ENCODE peak calls at places on chromosome 14, in nine cellular contexts. One of them, this sample, is unnamed.
A peak's percentile ranks its signal among the peaks of the same experiment; 100 is the strongest.

GRCh38 chr14:69484444-69485113 is at the start of gene PLEKHD1:
- ATAC-seq in right lobe of liver: peak; percentile 29
- ATAC-seq in heart right ventricle: peak; percentile 34
- ATAC-seq in mucosa of descending colon: peak; percentile 62
- ATAC-seq in CD8-positive, alpha-beta T cell: no peak
- ATAC-seq in upper lobe of left lung: peak; percentile 34
- ATAC-seq in body of pancreas: peak; percentile 45
- ATAC-seq in lower lobe of right lung: peak; percentile 84
- ATAC-seq in heart left ventricle: peak; percentile 59
- ATAC-seq in this sample: peak; percentile 19

GRCh38 chr14:63243646-63244045 is 39.4 kb downstream of the RHOJ start:
- ATAC-seq in right lobe of liver: no peak
- ATAC-seq in heart right ventricle: no peak
- ATAC-seq in mucosa of descending colon: no peak
- ATAC-seq in CD8-positive, alpha-beta T cell: no peak
- ATAC-seq in upper lobe of left lung: no peak
- ATAC-seq in body of pancreas: no peak
- ATAC-seq in lower lobe of right lung: no peak
- ATAC-seq in heart left ventricle: no peak
- ATAC-seq in this sample: no peak

GRCh38 chr14:75258803-75259509 is 19.7 kb upstream of the FOS start:
- ATAC-seq in right lobe of liver: peak; percentile 80
- ATAC-seq in heart right ventricle: peak; percentile 95
- ATAC-seq in mucosa of descending colon: peak; percentile 85
- ATAC-seq in CD8-positive, alpha-beta T cell: peak; percentile 89
- ATAC-seq in upper lobe of left lung: peak; percentile 95
- ATAC-seq in body of pancreas: peak; percentile 93
- ATAC-seq in lower lobe of right lung: peak; percentile 97
- ATAC-seq in heart left ventricle: peak; percentile 95
- ATAC-seq in this sample: peak; percentile 92

GRCh38 chr14:23380197-23381016 is 3.6 kb downstream of the CMTM5 start:
- ATAC-seq in right lobe of liver: peak; percentile 12
- ATAC-seq in heart right ventricle: peak; percentile 13
- ATAC-seq in mucosa of descending colon: peak; percentile 47
- ATAC-seq in CD8-positive, alpha-beta T cell: no peak
- ATAC-seq in upper lobe of left lung: no peak
- ATAC-seq in body of pancreas: peak; percentile 1
- ATAC-seq in lower lobe of right lung: no peak
- ATAC-seq in heart left ventricle: peak; percentile 1
- ATAC-seq in this sample: no peak

GRCh38 chr14:100106661-100107112 is 41.5 kb downstream of the EVL start:
- ATAC-seq in right lobe of liver: peak; percentile 25
- ATAC-seq in heart right ventricle: no peak
- ATAC-seq in mucosa of descending colon: peak; percentile 15
- ATAC-seq in CD8-positive, alpha-beta T cell: no peak
- ATAC-seq in upper lobe of left lung: peak; percentile 55
- ATAC-seq in body of pancreas: no peak
- ATAC-seq in lower lobe of right lung: peak; percentile 73
- ATAC-seq in heart left ventricle: peak; percentile 54
- ATAC-seq in this sample: no peak

GRCh38 chr14:89280612-89281011 is 136.4 kb downstream of the FOXN3 start:
- ATAC-seq in right lobe of liver: peak; percentile 41
- ATAC-seq in heart right ventricle: no peak
- ATAC-seq in mucosa of descending colon: peak; percentile 44
- ATAC-seq in CD8-positive, alpha-beta T cell: no peak
- ATAC-seq in upper lobe of left lung: peak; percentile 53
- ATAC-seq in body of pancreas: no peak
- ATAC-seq in lower lobe of right lung: peak; percentile 56
- ATAC-seq in heart left ventricle: no peak
- ATAC-seq in this sample: no peak

GRCh38 chr14:99598774-99599173 is 5.2 kb downstream of the CCDC85C start:
- ATAC-seq in right lobe of liver: no peak
- ATAC-seq in heart right ventricle: no peak
- ATAC-seq in mucosa of descending colon: no peak
- ATAC-seq in CD8-positive, alpha-beta T cell: no peak
- ATAC-seq in upper lobe of left lung: no peak
- ATAC-seq in body of pancreas: no peak
- ATAC-seq in lower lobe of right lung: no peak
- ATAC-seq in heart left ventricle: no peak
- ATAC-seq in this sample: no peak

GRCh38 chr14:20781805-20782204 is 737 bp downstream of the RNASE6 start:
- ATAC-seq in right lobe of liver: no peak
- ATAC-seq in heart right ventricle: no peak
- ATAC-seq in mucosa of descending colon: peak; percentile 39
- ATAC-seq in CD8-positive, alpha-beta T cell: no peak
- ATAC-seq in upper lobe of left lung: peak; percentile 34
- ATAC-seq in body of pancreas: no peak
- ATAC-seq in lower lobe of right lung: peak; percentile 37
- ATAC-seq in heart left ventricle: peak; percentile 38
- ATAC-seq in this sample: no peak

GRCh38 chr14:73471582-73472181 is 13.3 kb upstream of the NUMB start:
- ATAC-seq in right lobe of liver: no peak
- ATAC-seq in heart right ventricle: no peak
- ATAC-seq in mucosa of descending colon: peak; percentile 6
- ATAC-seq in CD8-positive, alpha-beta T cell: no peak
- ATAC-seq in upper lobe of left lung: no peak
- ATAC-seq in body of pancreas: no peak
- ATAC-seq in lower lobe of right lung: peak; percentile 10
- ATAC-seq in heart left ventricle: no peak
- ATAC-seq in this sample: no peak

GRCh38 chr14:51283402-51283825 is 43.4 kb downstream of the TMX1 start:
- ATAC-seq in right lobe of liver: peak; percentile 99
- ATAC-seq in heart right ventricle: peak; percentile 86
- ATAC-seq in mucosa of descending colon: peak; percentile 71
- ATAC-seq in CD8-positive, alpha-beta T cell: no peak
- ATAC-seq in upper lobe of left lung: peak; percentile 88
- ATAC-seq in body of pancreas: peak; percentile 90
- ATAC-seq in lower lobe of right lung: peak; percentile 81
- ATAC-seq in heart left ventricle: peak; percentile 86
- ATAC-seq in this sample: peak; percentile 76

GRCh38 chr14:49970474-49971147 is 77.7 kb downstream of the ARF6 start:
- ATAC-seq in right lobe of liver: peak; percentile 29
- ATAC-seq in heart right ventricle: peak; percentile 67
- ATAC-seq in mucosa of descending colon: no peak
- ATAC-seq in CD8-positive, alpha-beta T cell: no peak
- ATAC-seq in upper lobe of left lung: peak; percentile 44
- ATAC-seq in body of pancreas: no peak
- ATAC-seq in lower lobe of right lung: peak; percentile 40
- ATAC-seq in heart left ventricle: peak; percentile 66
- ATAC-seq in this sample: peak; percentile 25

GRCh38 chr14:32564591-32564990 is 235.5 kb downstream of the AKAP6 start:
- ATAC-seq in right lobe of liver: no peak
- ATAC-seq in heart right ventricle: no peak
- ATAC-seq in mucosa of descending colon: peak; percentile 60
- ATAC-seq in CD8-positive, alpha-beta T cell: no peak
- ATAC-seq in upper lobe of left lung: no peak
- ATAC-seq in body of pancreas: no peak
- ATAC-seq in lower lobe of right lung: no peak
- ATAC-seq in heart left ventricle: peak; percentile 3
- ATAC-seq in this sample: peak; percentile 42

GRCh38 chr14:102883028-102883953 is 39.2 kb upstream of the AMN start:
- ATAC-seq in right lobe of liver: no peak
- ATAC-seq in heart right ventricle: no peak
- ATAC-seq in mucosa of descending colon: peak; percentile 82
- ATAC-seq in CD8-positive, alpha-beta T cell: no peak
- ATAC-seq in upper lobe of left lung: no peak
- ATAC-seq in body of pancreas: no peak
- ATAC-seq in lower lobe of right lung: no peak
- ATAC-seq in heart left ventricle: no peak
- ATAC-seq in this sample: no peak

GRCh38 chr14:90375934-90376333 is 20.9 kb upstream of the CALM1 start:
- ATAC-seq in right lobe of liver: no peak
- ATAC-seq in heart right ventricle: no peak
- ATAC-seq in mucosa of descending colon: no peak
- ATAC-seq in CD8-positive, alpha-beta T cell: no peak
- ATAC-seq in upper lobe of left lung: no peak
- ATAC-seq in body of pancreas: no peak
- ATAC-seq in lower lobe of right lung: no peak
- ATAC-seq in heart left ventricle: no peak
- ATAC-seq in this sample: no peak

GRCh38 chr14:69268223-69268622 is 8.3 kb downstream of the GALNT16 start:
- ATAC-seq in right lobe of liver: no peak
- ATAC-seq in heart right ventricle: no peak
- ATAC-seq in mucosa of descending colon: no peak
- ATAC-seq in CD8-positive, alpha-beta T cell: no peak
- ATAC-seq in upper lobe of left lung: no peak
- ATAC-seq in body of pancreas: no peak
- ATAC-seq in lower lobe of right lung: no peak
- ATAC-seq in heart left ventricle: peak; percentile 72
- ATAC-seq in this sample: peak; percentile 13

GRCh38 chr14:103541494-103541943 is 12.5 kb downstream of the TRMT61A start:
- ATAC-seq in right lobe of liver: no peak
- ATAC-seq in heart right ventricle: no peak
- ATAC-seq in mucosa of descending colon: no peak
- ATAC-seq in CD8-positive, alpha-beta T cell: no peak
- ATAC-seq in upper lobe of left lung: no peak
- ATAC-seq in body of pancreas: no peak
- ATAC-seq in lower lobe of right lung: no peak
- ATAC-seq in heart left ventricle: no peak
- ATAC-seq in this sample: no peak

GRCh38 chr14:21807975-21808374 is 134.4 kb upstream of the OR4E1 start:
- ATAC-seq in right lobe of liver: no peak
- ATAC-seq in heart right ventricle: no peak
- ATAC-seq in mucosa of descending colon: no peak
- ATAC-seq in CD8-positive, alpha-beta T cell: no peak
- ATAC-seq in upper lobe of left lung: no peak
- ATAC-seq in body of pancreas: no peak
- ATAC-seq in lower lobe of right lung: no peak
- ATAC-seq in heart left ventricle: no peak
- ATAC-seq in this sample: no peak

DNA sequence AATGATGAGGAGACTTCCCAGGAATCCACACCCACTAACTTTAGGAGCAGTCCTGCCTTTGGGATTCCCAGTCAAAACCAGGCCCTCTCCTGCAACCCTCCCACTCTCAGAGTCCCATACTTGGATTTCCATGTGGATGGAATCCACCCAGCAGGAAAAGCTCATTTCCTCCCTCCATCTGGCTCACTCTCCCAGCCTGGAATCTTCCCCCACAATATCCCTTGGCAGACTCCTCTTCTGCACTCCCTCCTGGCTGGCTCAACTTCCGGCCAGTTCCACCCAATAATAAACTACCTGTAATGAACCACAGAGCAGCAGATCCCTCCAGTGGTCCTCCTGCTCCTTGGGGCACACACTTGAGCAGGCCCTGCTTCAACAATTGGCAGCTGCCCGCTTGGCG is 102.8 kb upstream of the EGLN3 start:
- ATAC-seq in right lobe of liver: peak; percentile 62
- ATAC-seq in heart right ventricle: peak; percentile 89
- ATAC-seq in mucosa of descending colon: peak; percentile 56
- ATAC-seq in CD8-positive, alpha-beta T cell: no peak
- ATAC-seq in upper lobe of left lung: peak; percentile 85
- ATAC-seq in body of pancreas: peak; percentile 35
- ATAC-seq in lower lobe of right lung: peak; percentile 47
- ATAC-seq in heart left ventricle: peak; percentile 93
- ATAC-seq in this sample: peak; percentile 87
- TF ChIP-seq CTCF in right lobe of liver: no peak
- TF ChIP-seq CTCF in heart right ventricle: no peak
- TF ChIP-seq CTCF in mucosa of descending colon: no peak
- TF ChIP-seq CTCF in CD8-positive, alpha-beta T cell: no peak
- TF ChIP-seq CTCF in upper lobe of left lung: no peak
- TF ChIP-seq CTCF in body of pancreas: no peak
- TF ChIP-seq CTCF in lower lobe of right lung: no peak
- TF ChIP-seq CTCF in heart left ventricle: no peak
- TF ChIP-seq CTCF in this sample: no peak

DNA sequence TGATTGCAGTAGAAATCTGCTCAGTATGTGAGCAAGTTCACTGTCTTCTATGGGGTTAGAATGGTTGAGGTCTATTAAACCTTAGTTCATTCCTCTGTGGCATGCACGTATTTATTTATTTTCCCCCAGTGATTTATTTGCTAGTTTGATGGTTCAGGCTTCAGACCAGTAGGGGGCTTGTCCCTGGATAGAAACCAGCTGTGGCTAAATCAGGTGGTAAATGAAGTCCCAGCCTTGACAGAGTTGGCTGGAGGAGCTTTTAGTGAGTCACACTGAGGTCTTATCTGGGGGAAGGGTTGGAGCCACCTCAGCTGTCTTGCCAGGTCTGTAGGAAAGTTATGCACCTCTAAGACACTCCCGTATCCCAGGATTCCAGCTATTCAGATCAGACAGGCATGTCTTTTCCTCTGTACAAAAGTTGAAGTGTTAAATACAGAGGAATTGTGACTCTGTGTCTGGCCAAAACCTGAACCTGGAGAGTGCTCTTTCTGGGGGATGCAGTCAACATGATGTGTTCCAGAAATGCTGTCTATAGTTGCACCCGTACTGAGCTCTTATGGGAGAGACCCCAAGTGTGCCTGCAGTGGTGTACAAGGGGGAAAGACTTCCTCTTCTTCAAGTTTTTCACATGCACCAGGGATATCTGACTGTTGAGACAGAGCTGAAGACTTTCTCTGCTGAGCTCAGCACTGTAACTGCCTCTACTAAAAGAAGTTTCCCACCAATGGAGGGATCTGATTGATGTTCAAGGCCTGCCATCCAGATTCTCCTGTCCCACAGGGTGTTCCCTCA is 1322.1 kb downstream of the TMEM121 start:
- ATAC-seq in right lobe of liver: peak; percentile 8
- ATAC-seq in heart right ventricle: no peak
- ATAC-seq in mucosa of descending colon: peak; percentile 13
- ATAC-seq in CD8-positive, alpha-beta T cell: no peak
- ATAC-seq in upper lobe of left lung: no peak
- ATAC-seq in body of pancreas: peak; percentile 37
- ATAC-seq in lower lobe of right lung: no peak
- ATAC-seq in heart left ventricle: no peak
- ATAC-seq in this sample: no peak
- TF ChIP-seq CTCF in right lobe of liver: no peak
- TF ChIP-seq CTCF in heart right ventricle: no peak
- TF ChIP-seq CTCF in mucosa of descending colon: no peak
- TF ChIP-seq CTCF in CD8-positive, alpha-beta T cell: peak; percentile 14
- TF ChIP-seq CTCF in upper lobe of left lung: no peak
- TF ChIP-seq CTCF in body of pancreas: peak; percentile 62
- TF ChIP-seq CTCF in lower lobe of right lung: no peak
- TF ChIP-seq CTCF in heart left ventricle: no peak
- TF ChIP-seq CTCF in this sample: no peak

GRCh38 chr14:34365309-34365915 is 96.6 kb downstream of the SPTSSA start:
- ATAC-seq in right lobe of liver: peak; percentile 81
- ATAC-seq in heart right ventricle: no peak
- ATAC-seq in mucosa of descending colon: peak; percentile 38
- ATAC-seq in CD8-positive, alpha-beta T cell: no peak
- ATAC-seq in upper lobe of left lung: no peak
- ATAC-seq in body of pancreas: peak; percentile 63
- ATAC-seq in lower lobe of right lung: no peak
- ATAC-seq in heart left ventricle: no peak
- ATAC-seq in this sample: no peak
- TF ChIP-seq CTCF in right lobe of liver: peak; percentile 50
- TF ChIP-seq CTCF in heart right ventricle: peak; percentile 13
- TF ChIP-seq CTCF in mucosa of descending colon: no peak
- TF ChIP-seq CTCF in CD8-positive, alpha-beta T cell: no peak
- TF ChIP-seq CTCF in upper lobe of left lung: peak; percentile 41
- TF ChIP-seq CTCF in body of pancreas: peak; percentile 63
- TF ChIP-seq CTCF in lower lobe of right lung: peak; percentile 29
- TF ChIP-seq CTCF in heart left ventricle: peak; percentile 17
- TF ChIP-seq CTCF in this sample: no peak

GRCh38 chr14:45811155-45811554 is 558.2 kb upstream of the MIS18BP1 start:
- ATAC-seq in right lobe of liver: no peak
- ATAC-seq in heart right ventricle: no peak
- ATAC-seq in mucosa of descending colon: no peak
- ATAC-seq in CD8-positive, alpha-beta T cell: no peak
- ATAC-seq in upper lobe of left lung: no peak
- ATAC-seq in body of pancreas: no peak
- ATAC-seq in lower lobe of right lung: no peak
- ATAC-seq in heart left ventricle: no peak
- ATAC-seq in this sample: no peak

GRCh38 chr14:45807187-45807586 is 554.2 kb upstream of the MIS18BP1 start:
- ATAC-seq in right lobe of liver: no peak
- ATAC-seq in heart right ventricle: no peak
- ATAC-seq in mucosa of descending colon: no peak
- ATAC-seq in CD8-positive, alpha-beta T cell: no peak
- ATAC-seq in upper lobe of left lung: no peak
- ATAC-seq in body of pancreas: no peak
- ATAC-seq in lower lobe of right lung: no peak
- ATAC-seq in heart left ventricle: no peak
- ATAC-seq in this sample: no peak

GRCh38 chr14:45810152-45810872 is 557.3 kb upstream of the MIS18BP1 start:
- ATAC-seq in right lobe of liver: no peak
- ATAC-seq in heart right ventricle: no peak
- ATAC-seq in mucosa of descending colon: peak; percentile 75
- ATAC-seq in CD8-positive, alpha-beta T cell: no peak
- ATAC-seq in upper lobe of left lung: no peak
- ATAC-seq in body of pancreas: no peak
- ATAC-seq in lower lobe of right lung: peak; percentile 50
- ATAC-seq in heart left ventricle: no peak
- ATAC-seq in this sample: no peak
- TF ChIP-seq CTCF in right lobe of liver: no peak
- TF ChIP-seq CTCF in heart right ventricle: no peak
- TF ChIP-seq CTCF in mucosa of descending colon: peak; percentile 2
- TF ChIP-seq CTCF in CD8-positive, alpha-beta T cell: no peak
- TF ChIP-seq CTCF in upper lobe of left lung: peak; percentile 9
- TF ChIP-seq CTCF in body of pancreas: no peak
- TF ChIP-seq CTCF in lower lobe of right lung: peak; percentile 11
- TF ChIP-seq CTCF in heart left ventricle: no peak
- TF ChIP-seq CTCF in this sample: no peak

This sample was measured in gastroesophageal sphincter.